ENCODE peak calls at places on chromosome 7, in four cellular contexts. O is aorta, H is K562, C is IMR-90. S is an unnamed sample. For H3K4me1, the result is how much of the 10 kb centered on the place peaks cover.

GRCh38 chr7:149635561-149636329 is 137.6 kb downstream of the ZNF467 start:
- DNase-seq in O (no peak), H (peak), C (no peak), S (no peak)

GRCh38 chr7:140242057-140243031 is 65.6 kb upstream of the KDM7A start:
- DNase-seq in O (no peak), H (peak), C (no peak), S (peak)

GRCh38 chr7:45564485-45564884 is 9.7 kb upstream of the ADCY1 start:
- DNase-seq in O (no peak), H (no peak), C (no peak), S (no peak)

GRCh38 chr7:91661727-91662126 is 218.8 kb downstream of the MTERF1 start:
- DNase-seq in O (no peak), H (no peak), C (no peak), S (no peak)

GRCh38 chr7:72925546-72926120 is 738 bp downstream of the POM121 start:
- DNase-seq in O (no peak), H (no peak), C (no peak), S (no peak)

GRCh38 chr7:106041140-106041717 is 70.9 kb downstream of the SYPL1 start:
- DNase-seq in O (no peak), H (peak), C (peak), S (no peak)

GRCh38 chr7:108486291-108486966 is 30.2 kb upstream of the NRCAM start:
- DNase-seq in O (no peak), H (no peak), C (peak), S (no peak)

GRCh38 chr7:19681596-19681995 is 27.2 kb downstream of the POLR1F start:
- DNase-seq in O (no peak), H (no peak), C (no peak), S (no peak)

GRCh38 chr7:108063520-108063933 is 60.6 kb upstream of the LAMB1 start:
- DNase-seq in O (no peak), H (no peak), C (no peak), S (no peak)

GRCh38 chr7:47100815-47101435 is 481.0 kb downstream of the TNS3 start:
- DNase-seq in O (no peak), H (peak), C (peak), S (peak)

GRCh38 chr7:159031750-159032149 is 112.9 kb downstream of the VIPR2 start:
- DNase-seq in O (no peak), H (no peak), C (no peak), S (no peak)

GRCh38 chr7:27782849-27783248 is 42.9 kb downstream of the TAX1BP1 start:
- DNase-seq in O (no peak), H (no peak), C (peak), S (no peak)

GRCh38 chr7:108083980-108084379 is 46.2 kb downstream of the LAMB4 start:
- DNase-seq in O (no peak), H (peak), C (peak), S (no peak)

GRCh38 chr7:29282819-29283414 is 88.3 kb downstream of the CHN2 start:
- DNase-seq in O (no peak), H (no peak), C (no peak), S (no peak)

GRCh38 chr7:106418094-106418493 is 133.3 kb upstream of the NAMPT start:
- DNase-seq in O (no peak), H (no peak), C (peak), S (no peak)

GRCh38 chr7:41085244-41085643 is 617.6 kb downstream of the INHBA start:
- DNase-seq in O (no peak), H (no peak), C (peak), S (no peak)

GRCh38 chr7:83936056-83936703 is 258.4 kb downstream of the SEMA3A start:
- DNase-seq in O (no peak), H (peak), C (peak), S (peak)

GRCh38 chr7:39606941-39607340 is 16.4 kb upstream of the RALA start:
- DNase-seq in O (no peak), H (no peak), C (no peak), S (no peak)

GRCh38 chr7:7641129-7641663 is 644 bp downstream of the UMAD1 start:
- DNase-seq in O (no peak), H (peak), C (peak), S (no peak)

GRCh38 chr7:82443801-82444219 is 233 bp upstream of the CACNA2D1 start:
- DNase-seq in O (peak), H (no peak), C (peak), S (peak)

GRCh38 chr7:95772298-95772770 is at the start of gene DYNC1I1:
- DNase-seq in O (peak), H (peak), C (peak), S (peak)

GRCh38 chr7:69374036-69374420 is 224.2 kb upstream of the AUTS2 start:
- DNase-seq in O (no peak), H (no peak), C (no peak), S (no peak)

GRCh38 chr7:47415289-47416212 is 166.4 kb downstream of the TNS3 start:
- DNase-seq in O (no peak), H (no peak), C (no peak), S (no peak)

GRCh38 chr7:946256-946996 is 8.1 kb downstream of the ADAP1 start:
- DNase-seq in O (peak), H (no peak), C (no peak), S (peak)
- H3K4me1 ChIP-seq in O (under half), H (under half), C (under half), S (under half)

DNA sequence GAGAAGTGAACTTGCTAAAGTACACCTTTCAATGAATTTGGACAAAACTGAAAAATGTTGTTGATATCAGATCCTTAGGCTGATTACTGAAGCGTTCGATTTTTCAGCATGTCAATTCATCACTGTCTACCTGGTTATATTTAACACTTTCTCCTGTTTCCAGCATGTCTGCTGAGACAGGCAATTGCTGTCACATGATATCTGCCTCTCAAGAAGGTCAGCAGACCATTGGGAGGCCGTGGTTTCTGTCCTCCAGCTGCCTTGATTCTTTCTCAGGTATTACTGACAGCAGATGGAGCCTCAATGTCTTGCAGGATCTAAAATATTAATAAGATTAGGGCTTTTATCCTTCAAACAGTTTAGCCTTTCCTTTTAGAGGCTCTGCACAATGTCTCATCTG is 127.5 kb downstream of the SNX10 start:
- DNase-seq in O (no peak), H (peak), C (no peak), S (no peak)
- H3K4me1 ChIP-seq in O (under half), H (under half), C (under half), S (under half)

DNA sequence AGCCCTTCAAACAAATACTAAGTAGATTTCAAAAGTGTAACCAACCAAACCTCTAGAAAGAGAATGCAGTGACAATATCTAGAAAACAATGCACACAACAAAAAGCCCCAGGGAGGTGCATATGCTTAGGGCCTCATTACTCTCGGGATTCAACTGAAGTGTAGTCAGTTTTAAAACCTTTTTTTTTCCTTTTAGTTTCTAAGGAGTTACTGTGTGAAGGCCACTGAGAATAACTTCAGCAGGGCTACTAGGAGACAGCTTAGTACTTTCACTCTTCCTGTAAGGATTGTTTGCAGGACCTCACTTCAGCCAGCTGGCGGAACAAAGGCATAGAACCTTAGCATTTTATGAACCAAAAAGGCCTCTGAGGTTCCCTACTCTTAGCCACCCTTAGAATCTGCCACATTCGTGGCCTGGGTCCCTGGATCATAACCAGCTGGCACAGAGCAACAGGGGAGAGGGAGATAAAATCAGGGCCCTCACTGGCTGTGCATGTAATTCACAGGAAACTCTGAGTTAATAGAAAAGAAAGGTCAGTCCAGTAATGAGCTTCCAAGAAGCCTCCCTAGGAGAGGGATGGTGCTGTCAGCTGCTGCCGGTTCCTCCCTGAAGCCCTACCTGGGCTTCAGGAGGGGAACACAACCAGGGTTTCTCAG is 3.6 kb downstream of the VOPP1 start:
- DNase-seq in O (no peak), H (no peak), C (peak), S (no peak)
- H3K4me1 ChIP-seq in O (under half), H (under half), C (under half), S (half or more)

DNA sequence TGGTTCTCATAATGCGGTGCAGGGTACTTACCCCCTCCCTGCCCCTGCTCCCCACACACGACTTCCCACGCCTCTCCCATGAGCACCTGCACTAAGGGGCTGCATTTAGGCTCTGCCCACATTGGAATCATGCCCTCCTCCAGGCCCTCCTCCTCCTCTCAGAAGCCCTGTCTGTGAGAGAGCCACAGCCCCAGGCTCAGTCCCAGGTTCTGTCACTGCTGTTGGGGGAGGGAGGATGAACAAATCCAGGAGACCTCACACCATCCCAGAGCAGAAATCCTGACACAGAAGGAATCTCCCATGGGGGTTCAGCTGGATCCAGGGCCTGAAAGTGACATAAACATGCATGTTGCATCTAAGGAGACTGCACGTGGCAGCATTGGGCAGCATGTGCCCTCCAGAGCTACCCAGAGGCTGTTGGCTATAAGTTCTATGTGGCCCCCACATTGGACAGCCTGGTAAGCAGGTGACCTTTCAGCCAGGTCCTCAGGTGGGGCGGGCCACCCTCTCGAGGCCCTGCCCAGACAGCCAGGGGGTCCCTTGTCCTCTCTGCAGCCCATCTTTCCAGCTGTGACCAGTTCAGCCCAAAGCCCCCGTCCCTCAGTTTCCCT is 1.6 kb upstream of the PILRA start:
- DNase-seq in O (peak), H (no peak), C (no peak), S (no peak)
- H3K4me1 ChIP-seq in O (under half), H (under half), C (under half), S (under half)

GRCh38 chr7:127304087-127304486 is 51.3 kb upstream of the GRM8 start:
- DNase-seq in O (no peak), H (no peak), C (no peak), S (no peak)
- H3K4me1 ChIP-seq in O (under half), H (under half), C (under half), S (under half)

GRCh38 chr7:129831424-129832058 is 121.2 kb downstream of the UBE2H start:
- DNase-seq in O (no peak), H (peak), C (peak), S (no peak)
- H3K4me1 ChIP-seq in O (under half), H (under half), C (under half), S (under half)

DNA sequence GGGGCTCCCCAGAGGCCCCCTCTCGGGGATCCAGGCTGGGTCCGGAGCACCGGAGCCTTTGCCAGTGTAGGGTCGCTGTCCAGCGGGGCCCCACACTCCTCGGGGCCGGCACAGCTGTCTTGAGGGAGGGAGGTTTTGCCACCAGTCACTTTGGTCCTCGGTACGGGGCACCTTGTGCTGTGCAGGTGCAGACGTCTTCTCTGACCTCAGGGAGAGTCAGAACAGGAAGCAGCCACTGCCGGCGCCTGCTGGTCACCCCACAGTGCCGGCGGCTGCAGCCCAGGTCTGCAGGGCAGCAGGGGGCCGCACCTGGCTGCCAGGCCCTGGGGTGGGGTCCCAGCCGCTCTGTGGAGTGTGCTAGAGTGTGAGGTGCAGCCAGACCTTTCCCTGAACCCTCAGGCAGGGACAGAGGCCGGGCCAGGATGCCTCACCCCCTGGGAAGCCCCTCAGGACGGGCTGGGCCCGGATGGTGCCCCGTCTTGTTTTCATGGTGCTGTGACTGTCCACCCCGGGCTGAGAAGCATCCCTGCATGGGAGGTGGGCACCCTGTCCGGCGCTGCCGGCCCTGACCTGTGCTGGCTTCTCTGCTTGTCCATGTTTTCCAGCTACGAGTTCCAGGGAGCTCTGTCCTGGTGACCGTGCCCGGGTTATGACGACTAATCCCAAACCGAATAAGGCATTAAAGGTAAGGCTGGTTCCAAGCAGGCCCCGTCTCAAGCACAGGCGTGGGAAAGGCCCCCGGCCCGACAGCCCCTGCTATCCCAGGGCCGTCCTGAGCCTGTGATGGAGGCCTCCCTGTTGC is 8.2 kb downstream of the MAFK start:
- DNase-seq in O (no peak), H (no peak), C (no peak), S (no peak)
- H3K4me1 ChIP-seq in O (under half), H (under half), C (under half), S (under half)

GRCh38 chr7:116429986-116430619 is 69.4 kb upstream of the CAV2 start:
- DNase-seq in O (no peak), H (no peak), C (no peak), S (no peak)
- H3K4me1 ChIP-seq in O (under half), H (under half), C (under half), S (under half)

DNA sequence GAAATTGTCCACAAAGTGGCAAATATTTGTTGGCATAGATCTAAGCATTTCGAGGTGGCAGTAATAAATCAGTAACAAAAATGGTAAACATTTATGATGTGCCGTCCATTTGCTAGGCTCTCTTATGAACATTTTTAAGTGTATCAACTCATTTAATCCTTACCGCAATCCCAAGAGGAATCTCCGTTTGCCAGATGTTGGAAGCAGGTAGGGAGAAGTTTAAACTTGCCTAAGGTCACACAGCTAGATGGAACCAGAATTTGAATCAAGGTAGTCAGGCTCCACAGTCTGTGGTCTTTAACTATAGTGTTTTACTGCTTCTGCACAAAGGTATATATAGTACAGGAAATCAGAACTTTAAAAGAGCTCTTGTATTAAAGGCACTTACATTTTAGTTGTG is 2.6 kb downstream of the MKLN1 start:
- DNase-seq in O (no peak), H (no peak), C (no peak), S (no peak)
- H3K4me1 ChIP-seq in O (under half), H (under half), C (under half), S (under half)

GRCh38 chr7:4747013-4747412 is 28.4 kb upstream of the AP5Z1 start:
- DNase-seq in O (no peak), H (no peak), C (no peak), S (no peak)
- H3K4me1 ChIP-seq in O (under half), H (under half), C (under half), S (half or more)